ENCODE peak calls at places on chromosomes 16 and 17, in four cellular contexts. H, T, F and N are unnamed samples.

GRCh38 chr16:23504453-23505179 is 5.7 kb downstream of the GGA2 start:
- DNase-seq in H (peak), T (no peak), F (peak), N (peak)

GRCh38 chr17:66221755-66222530 is 7.3 kb downstream of the APOH start:
- DNase-seq in H (no peak), T (no peak), F (no peak), N (no peak)

GRCh38 chr17:44543213-44543904 is 13.9 kb upstream of the FZD2 start:
- DNase-seq in H (peak), T (no peak), F (no peak), N (no peak)

GRCh38 chr17:46851029-46851741 is at the start of gene WNT9B:
- DNase-seq in H (no peak), T (no peak), F (no peak), N (no peak)

GRCh38 chr16:27208081-27208692 is 4.9 kb downstream of the KDM8 start:
- DNase-seq in H (no peak), T (no peak), F (no peak), N (no peak)

GRCh38 chr17:34254651-34255380 is at the start of gene CCL2:
- DNase-seq in H (no peak), T (peak), F (peak), N (no peak)

GRCh38 chr16:57622361-57623250 is 5.8 kb upstream of the ADGRG1 start:
- DNase-seq in H (no peak), T (no peak), F (peak), N (no peak)

GRCh38 chr16:89720520-89720858 is 209 bp downstream of the VPS9D1 start:
- DNase-seq in H (peak), T (peak), F (no peak), N (no peak)

GRCh38 chr16:27704252-27704651 is 154.3 kb downstream of the KATNIP start:
- DNase-seq in H (no peak), T (no peak), F (no peak), N (no peak)

GRCh38 chr17:83124871-83125514 is 45.6 kb downstream of the METRNL start:
- DNase-seq in H (no peak), T (no peak), F (peak), N (no peak)

GRCh38 chr17:34997355-34997862 is 17.1 kb downstream of the LIG3 start:
- DNase-seq in H (peak), T (no peak), F (no peak), N (no peak)

GRCh38 chr16:25007284-25007984 is 7.7 kb downstream of the ARHGAP17 start:
- DNase-seq in H (no peak), T (no peak), F (no peak), N (no peak)

GRCh38 chr16:90026135-90026534 is 6.9 kb upstream of the DBNDD1 start:
- DNase-seq in H (no peak), T (no peak), F (no peak), N (no peak)

GRCh38 chr16:87085441-87085840 is 231.8 kb downstream of the C16orf95 start:
- DNase-seq in H (no peak), T (no peak), F (no peak), N (no peak)

GRCh38 chr17:47004906-47005305 is 25.9 kb upstream of the RPRML start:
- DNase-seq in H (no peak), T (no peak), F (no peak), N (no peak)

GRCh38 chr17:60457148-60457547 is 34.9 kb downstream of the CHCT1 start:
- DNase-seq in H (no peak), T (no peak), F (no peak), N (no peak)

GRCh38 chr17:2710804-2711607 is 558 bp downstream of the CLUH start:
- DNase-seq in H (peak), T (no peak), F (peak), N (no peak)

GRCh38 chr17:16178836-16179235 is 36.5 kb downstream of the NCOR1 start:
- DNase-seq in H (peak), T (no peak), F (no peak), N (no peak)

GRCh38 chr17:7445011-7445927 is at the start of gene CHRNB1:
- DNase-seq in H (no peak), T (peak), F (peak), N (peak)

GRCh38 chr16:89660146-89660545 is 2.5 kb downstream of the SPATA33 start:
- DNase-seq in H (no peak), T (no peak), F (no peak), N (no peak)

GRCh38 chr16:4517812-4518211 is 20.8 kb downstream of the CDIP1 start:
- DNase-seq in H (peak), T (no peak), F (no peak), N (no peak)

GRCh38 chr16:87369796-87370719 is 13.5 kb downstream of the FBXO31 start:
- DNase-seq in H (no peak), T (peak), F (peak), N (no peak)

GRCh38 chr16:22728167-22728836 is 85.7 kb upstream of the HS3ST2 start:
- DNase-seq in H (no peak), T (no peak), F (no peak), N (no peak)

GRCh38 chr17:44767493-44767892 is 8.7 kb downstream of the ADAM11 start:
- DNase-seq in H (no peak), T (no peak), F (no peak), N (peak)

GRCh38 chr17:16104189-16104588 is 104.6 kb downstream of the TTC19 start:
- DNase-seq in H (no peak), T (no peak), F (no peak), N (no peak)

GRCh38 chr16:87288753-87289362 is 28.3 kb downstream of the C16orf95 start:
- DNase-seq in H (no peak), T (no peak), F (no peak), N (no peak)

GRCh38 chr16:72036098-72036497 is 18.2 kb upstream of the HP start:
- DNase-seq in H (no peak), T (no peak), F (no peak), N (no peak)

GRCh38 chr16:50680907-50681885 is at the start of gene SNX20:
- DNase-seq in H (no peak), T (peak), F (no peak), N (peak)

GRCh38 chr16:48053346-48053745 is 102.4 kb downstream of the ABCC12 start:
- DNase-seq in H (peak), T (no peak), F (no peak), N (no peak)

GRCh38 chr17:2056221-2057129 is 1.6 kb downstream of the HIC1 start:
- DNase-seq in H (no peak), T (no peak), F (peak), N (peak)

GRCh38 chr17:58311429-58311894 is 17.1 kb downstream of the TSPOAP1 start:
- DNase-seq in H (no peak), T (no peak), F (no peak), N (no peak)

GRCh38 chr16:57892447-57893096 is 78.4 kb downstream of the CNGB1 start:
- DNase-seq in H (no peak), T (no peak), F (no peak), N (no peak)

GRCh38 chr17:63442549-63443035 is 3.5 kb downstream of the CYB561 start:
- DNase-seq in H (peak), T (no peak), F (no peak), N (peak)
- TF ChIP-seq CTCF in H (peak), T (peak), F (no peak), N (peak)

GRCh38 chr17:42520540-42520951 is 15.5 kb upstream of the NAGLU start:
- DNase-seq in H (no peak), T (no peak), F (no peak), N (no peak)
- TF ChIP-seq CTCF in H (peak), T (peak), F (no peak), N (peak)

GRCh38 chr17:5419959-5420653 is at the start of gene RPAIN:
- DNase-seq in H (peak), T (peak), F (peak), N (peak)
- TF ChIP-seq CTCF in H (no peak), T (no peak), F (no peak), N (no peak)

DNA sequence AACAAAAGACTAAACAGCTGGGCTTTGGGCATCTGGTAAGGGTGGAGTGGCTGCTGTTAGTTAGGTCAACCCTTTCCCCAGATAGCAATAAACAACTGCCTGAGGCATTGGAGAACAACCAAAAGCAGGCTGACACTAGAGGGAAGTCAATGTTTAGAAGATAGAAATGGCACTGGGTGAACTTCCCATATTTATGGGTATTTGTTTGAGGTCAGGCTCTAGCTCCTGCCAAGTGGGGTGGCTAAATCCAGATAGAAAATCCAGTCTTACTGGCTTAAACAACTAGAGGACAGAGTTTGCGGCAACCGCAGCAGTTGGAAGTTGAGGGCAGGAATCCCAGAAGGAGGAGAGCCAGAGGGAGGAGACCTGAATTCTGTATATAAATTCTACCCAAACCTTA is 79.4 kb downstream of the SDK2 start:
- DNase-seq in H (peak), T (no peak), F (no peak), N (no peak)
- TF ChIP-seq CTCF in H (no peak), T (no peak), F (no peak), N (no peak)

DNA sequence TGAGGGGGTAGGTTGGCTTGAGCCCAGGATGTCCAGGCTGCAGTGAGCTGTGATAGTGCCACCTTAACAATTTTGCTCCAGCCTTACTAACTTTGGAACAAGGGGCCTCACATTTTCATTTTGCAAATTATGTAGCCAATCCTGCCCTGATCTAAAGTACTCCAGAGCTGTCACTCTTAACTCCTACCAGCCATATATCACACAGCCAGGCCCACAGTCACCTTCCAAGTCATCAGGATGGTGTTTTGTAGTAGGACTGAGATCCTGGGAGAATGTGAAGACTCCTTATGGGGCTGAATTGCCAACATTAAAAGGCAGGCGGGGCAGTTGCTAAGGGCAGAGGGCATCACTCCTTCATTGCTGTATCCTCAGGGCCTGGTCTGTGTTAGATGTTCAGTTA is 243.0 kb downstream of the MRTFB start:
- DNase-seq in H (no peak), T (no peak), F (no peak), N (no peak)
- TF ChIP-seq CTCF in H (no peak), T (no peak), F (no peak), N (no peak)

GRCh38 chr17:80431246-80432195 is 16.6 kb downstream of the ENDOV start:
- DNase-seq in H (no peak), T (no peak), F (peak), N (no peak)
- TF ChIP-seq CTCF in H (no peak), T (no peak), F (no peak), N (no peak)

GRCh38 chr17:79377230-79377790 is 233.5 kb downstream of the RBFOX3 start:
- DNase-seq in H (no peak), T (no peak), F (no peak), N (no peak)

GRCh38 chr17:79372470-79373238 is 238.2 kb downstream of the RBFOX3 start:
- DNase-seq in H (no peak), T (no peak), F (no peak), N (no peak)

GRCh38 chr17:79371984-79372383 is 238.9 kb downstream of the RBFOX3 start:
- DNase-seq in H (no peak), T (no peak), F (no peak), N (no peak)

GRCh38 chr17:79374807-79375206 is 236.0 kb downstream of the RBFOX3 start:
- DNase-seq in H (no peak), T (no peak), F (no peak), N (no peak)

GRCh38 chr17:79374087-79374486 is 236.8 kb downstream of the RBFOX3 start:
- DNase-seq in H (no peak), T (no peak), F (no peak), N (no peak)
- TF ChIP-seq CTCF in H (no peak), T (no peak), F (no peak), N (no peak)

GRCh38 chr16:56311208-56312027 is 113.9 kb downstream of the AMFR start:
- DNase-seq in H (no peak), T (no peak), F (no peak), N (no peak)
- TF ChIP-seq CTCF in H (peak), T (peak), F (no peak), N (no peak)

GRCh38 chr17:45785373-45786193 is 1.5 kb downstream of the CRHR1 start:
- DNase-seq in H (no peak), T (no peak), F (no peak), N (no peak)

GRCh38 chr17:45784293-45784582 is at the start of gene CRHR1:
- DNase-seq in H (no peak), T (no peak), F (no peak), N (no peak)

GRCh38 chr17:45786349-45786748 is 2.2 kb downstream of the CRHR1 start:
- DNase-seq in H (no peak), T (no peak), F (no peak), N (no peak)

GRCh38 chr17:45783593-45784292 is 377 bp upstream of the CRHR1 start:
- DNase-seq in H (no peak), T (peak), F (peak), N (no peak)

GRCh38 chr17:45784583-45785372 is 658 bp downstream of the CRHR1 start:
- DNase-seq in H (peak), T (peak), F (peak), N (peak)
- TF ChIP-seq CTCF in H (no peak), T (no peak), F (no peak), N (no peak)

DNA sequence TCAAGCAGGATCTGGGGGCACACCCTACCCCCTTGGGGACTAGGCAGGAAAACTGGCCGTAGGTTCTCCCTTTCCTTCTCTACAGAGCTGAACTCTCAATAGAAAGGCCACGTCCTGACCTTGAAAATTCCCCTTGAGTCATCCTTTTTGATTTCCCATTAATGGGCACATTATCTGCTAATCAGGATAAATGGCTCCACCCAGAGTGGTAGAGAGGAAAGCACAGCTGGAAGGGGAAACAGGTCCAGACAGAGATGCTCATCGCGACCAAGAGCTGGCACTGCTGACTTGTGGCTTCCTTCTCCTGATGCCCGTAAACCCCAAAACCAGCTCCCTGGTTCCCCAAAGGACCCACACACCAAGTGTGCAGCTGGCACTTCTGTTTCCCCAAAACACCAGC is 206.5 kb upstream of the CDH5 start:
- DNase-seq in H (peak), T (no peak), F (no peak), N (no peak)
- TF ChIP-seq CTCF in H (peak), T (no peak), F (no peak), N (no peak)